ENCODE peak calls at places on chromosomes 13 and 19, in eight cellular contexts. G is ascending aorta, Z is cardiac muscle cell, T is body of pancreas, E is heart right ventricle, M is IMR-90, Q is neural progenitor cell, J is GM23338. Y is an unnamed sample.

GRCh38 chr19:33535176-33535575 is 13.6 kb upstream of the PEPD start:
- DNase-seq in G (no peak), Z (peak; percentile 8), T (no peak), E (no peak), M (peak; percentile 34), Q (no peak), J (no peak), Y (no peak)

GRCh38 chr19:35207391-35207871 is 21.1 kb downstream of the FAM187B start:
- DNase-seq in G (no peak), Z (no peak), T (no peak), E (no peak), M (no peak), Q (no peak), J (no peak), Y (no peak)

GRCh38 chr13:75345191-75345590 is 136.8 kb downstream of the TBC1D4 start:
- DNase-seq in G (no peak), Z (peak; percentile 18), T (no peak), E (no peak), M (peak; percentile 57), Q (no peak), J (no peak), Y (no peak)

GRCh38 chr19:7992575-7992974 is 12.9 kb downstream of the ELAVL1 start:
- DNase-seq in G (no peak), Z (no peak), T (no peak), E (no peak), M (no peak), Q (no peak), J (no peak), Y (no peak)

GRCh38 chr13:84706004-84706710 is 823.9 kb upstream of the SLITRK1 start:
- DNase-seq in G (no peak), Z (no peak), T (no peak), E (no peak), M (no peak), Q (no peak), J (no peak), Y (no peak)

GRCh38 chr19:18153555-18154134 is 682 bp downstream of the PIK3R2 start:
- DNase-seq in G (no peak), Z (no peak), T (peak; percentile 36), E (no peak), M (no peak), Q (peak; percentile 46), J (peak; percentile 31), Y (no peak)

GRCh38 chr13:24834902-24835510 is 71.0 kb downstream of the RNF17 start:
- DNase-seq in G (no peak), Z (no peak), T (no peak), E (no peak), M (no peak), Q (no peak), J (no peak), Y (peak; percentile 64)

GRCh38 chr19:43380008-43380407 is 26.5 kb downstream of the CD177 start:
- DNase-seq in G (no peak), Z (no peak), T (no peak), E (no peak), M (no peak), Q (no peak), J (peak; percentile 49), Y (no peak)

GRCh38 chr13:25171517-25172302 is at the start of gene AMER2:
- DNase-seq in G (no peak), Z (peak; percentile 38), T (peak; percentile 61), E (peak; percentile 22), M (no peak), Q (peak; percentile 86), J (peak; percentile 37), Y (no peak)

GRCh38 chr13:24161010-24161775 is 673 bp downstream of the SPATA13 start:
- DNase-seq in G (no peak), Z (no peak), T (peak; percentile 83), E (peak; percentile 34), M (no peak), Q (peak; percentile 37), J (peak; percentile 52), Y (peak; percentile 62)

GRCh38 chr19:58350871-58351557 is 2.3 kb downstream of the A1BG start:
- DNase-seq in G (no peak), Z (no peak), T (no peak), E (no peak), M (no peak), Q (no peak), J (no peak), Y (no peak)

GRCh38 chr13:27965740-27966640 is 3.1 kb downstream of the CDX2 start:
- DNase-seq in G (no peak), Z (no peak), T (peak; percentile 37), E (no peak), M (no peak), Q (peak; percentile 87), J (peak; percentile 93), Y (no peak)

GRCh38 chr19:13040916-13041292 is 45.6 kb downstream of the NFIX start:
- DNase-seq in G (no peak), Z (no peak), T (no peak), E (no peak), M (no peak), Q (no peak), J (no peak), Y (no peak)

GRCh38 chr19:16497837-16498236 is 1.6 kb downstream of the C19orf44 start:
- DNase-seq in G (no peak), Z (no peak), T (no peak), E (no peak), M (no peak), Q (no peak), J (no peak), Y (no peak)

GRCh38 chr19:16496613-16496983 is 404 bp downstream of the C19orf44 start:
- DNase-seq in G (no peak), Z (peak; percentile 59), T (no peak), E (no peak), M (peak; percentile 44), Q (no peak), J (peak; percentile 18), Y (no peak)

GRCh38 chr19:16497042-16497441 is 848 bp downstream of the C19orf44 start:
- DNase-seq in G (no peak), Z (no peak), T (no peak), E (no peak), M (no peak), Q (no peak), J (no peak), Y (no peak)

DNA sequence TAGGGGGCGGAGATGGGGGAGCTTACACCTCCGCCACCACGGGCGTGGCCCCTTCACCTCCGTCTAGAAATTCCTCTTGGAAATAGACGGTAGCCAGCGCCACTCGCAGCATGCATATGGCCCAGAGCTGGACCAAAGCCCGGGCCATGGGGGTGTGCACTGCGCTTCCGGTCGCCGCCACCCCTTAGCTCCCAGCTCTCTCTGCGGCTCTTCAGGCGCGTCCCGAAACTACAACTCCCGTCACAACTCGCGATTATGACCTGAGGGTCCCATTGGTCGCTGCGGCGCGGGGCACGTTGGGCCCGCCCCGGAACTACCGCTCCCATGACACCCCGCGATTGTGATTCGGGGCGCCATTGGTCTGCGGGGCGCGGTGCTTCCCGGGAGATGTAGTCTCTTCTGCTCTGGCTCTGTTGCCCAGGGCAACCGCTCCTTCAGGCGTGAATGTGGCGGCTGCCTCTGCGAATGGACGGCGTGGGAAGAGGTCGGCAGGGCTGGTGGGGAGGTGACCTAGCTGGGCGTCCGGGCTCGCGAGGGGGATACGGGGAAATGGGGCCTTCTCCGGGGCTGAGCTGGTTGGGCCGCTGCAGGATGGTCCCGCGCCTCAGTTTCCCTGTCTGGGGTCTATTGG is at the start of the genes C19orf44 and CALR3:
- DNase-seq in G (peak; percentile 97), Z (peak; percentile 99), T (peak; percentile 98), E (peak; percentile 98), M (peak; percentile 98), Q (peak; percentile 100), J (peak; percentile 99), Y (peak; percentile 99)
- H3K27ac ChIP-seq in G (peak within 1 kb of the TSS; percentile 64), Z (peak within 1 kb of the TSS; percentile 31), T (peak within 1 kb of the TSS; percentile 71), E (peak within 1 kb of the TSS; percentile 89), M (peak within 1 kb of the TSS; percentile 28), Q (no peak within 1 kb of the TSS), J (peak within 1 kb of the TSS; percentile 48), Y (peak within 1 kb of the TSS; percentile 29)

GRCh38 chr19:46913852-46914430 is 53.1 kb downstream of the ARHGAP35 start:
- DNase-seq in G (no peak), Z (no peak), T (no peak), E (no peak), M (peak; percentile 49), Q (no peak), J (no peak), Y (no peak)

GRCh38 chr19:46907880-46908279 is 47.1 kb downstream of the ARHGAP35 start:
- DNase-seq in G (no peak), Z (no peak), T (no peak), E (no peak), M (no peak), Q (no peak), J (no peak), Y (no peak)

GRCh38 chr19:46909356-46909755 is 48.6 kb downstream of the ARHGAP35 start:
- DNase-seq in G (no peak), Z (no peak), T (no peak), E (no peak), M (no peak), Q (no peak), J (no peak), Y (no peak)

GRCh38 chr19:46913198-46913851 is 52.5 kb downstream of the ARHGAP35 start:
- DNase-seq in G (no peak), Z (peak; percentile 23), T (no peak), E (no peak), M (no peak), Q (no peak), J (no peak), Y (no peak)

GRCh38 chr19:46911456-46911855 is 50.7 kb downstream of the ARHGAP35 start:
- DNase-seq in G (no peak), Z (no peak), T (no peak), E (no peak), M (no peak), Q (no peak), J (no peak), Y (no peak)
- H3K4me1 ChIP-seq in G (no peaks in the 10 kb centered on the region), Z (peaks cover 33% of the 10 kb centered on the region), T (peaks cover 10% of the 10 kb centered on the region), E (peaks cover 67% of the 10 kb centered on the region), M (peaks cover 12% of the 10 kb centered on the region), Q (peaks cover 11% of the 10 kb centered on the region), J (peaks cover 29% of the 10 kb centered on the region), Y (peaks cover 14% of the 10 kb centered on the region)

GRCh38 chr19:5691930-5692784 is 2.1 kb downstream of the RPL36 start:
- DNase-seq in G (no peak), Z (no peak), T (no peak), E (peak; percentile 26), M (peak; percentile 11), Q (no peak), J (peak; percentile 4), Y (no peak)
- H3K27ac ChIP-seq in G (peak overlapping the region; percentile 88), Z (peak overlapping the region; percentile 90), T (peak overlapping the region; percentile 94), E (peak overlapping the region; percentile 97), M (no peak overlapping the region), Q (no peak overlapping the region), J (peak overlapping the region; percentile 66), Y (no peak overlapping the region)

DNA sequence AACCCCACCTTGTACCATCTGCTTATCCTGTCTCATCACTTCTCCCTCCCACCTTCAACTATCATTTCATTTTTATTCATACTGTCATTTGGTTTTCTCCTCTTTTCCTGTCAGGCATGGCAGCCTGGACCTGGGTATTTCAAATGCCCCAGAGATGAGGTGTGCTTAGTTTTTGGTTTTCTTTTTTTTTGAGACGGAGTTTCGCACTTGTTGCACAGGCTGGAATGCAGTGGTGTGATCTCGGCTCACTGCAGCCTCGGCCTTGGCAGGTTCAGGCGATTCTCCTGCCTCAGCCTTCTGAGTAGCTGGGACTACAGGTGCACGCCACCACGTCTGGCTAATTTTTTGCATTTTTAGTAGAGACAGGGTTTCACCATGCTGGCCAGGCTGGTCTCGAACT is 5.8 kb downstream of the PDS5B start:
- DNase-seq in G (no peak), Z (no peak), T (no peak), E (no peak), M (no peak), Q (no peak), J (no peak), Y (no peak)
- H3K4me1 ChIP-seq in G (no peaks in the 10 kb centered on the region), Z (peaks cover 18% of the 10 kb centered on the region), T (peaks cover 21% of the 10 kb centered on the region), E (peaks cover 36% of the 10 kb centered on the region), M (peaks cover 9% of the 10 kb centered on the region), Q (peaks cover 25% of the 10 kb centered on the region), J (peaks cover 29% of the 10 kb centered on the region), Y (peaks cover 3% of the 10 kb centered on the region)

GRCh38 chr19:2077398-2077797 is 18.7 kb downstream of the MOB3A start:
- DNase-seq in G (no peak), Z (no peak), T (no peak), E (no peak), M (no peak), Q (no peak), J (no peak), Y (no peak)
- H3K27ac ChIP-seq in G (no peak overlapping the region), Z (no peak overlapping the region), T (no peak overlapping the region), E (no peak overlapping the region), M (no peak overlapping the region), Q (no peak overlapping the region), J (no peak overlapping the region), Y (no peak overlapping the region)